ENCODE peak calls at places on chromosome 22, in four cellular contexts. P is activated T-cell treated with anti-CD3 and anti-CD28 coated beads, Interleukin-2, amount 50 U/mL, for 4 hours; F is tibial nerve; Y is PC-9. R is an unnamed sample.

GRCh38 chr22:49476176-49476575 is 351.5 kb downstream of the BRD1 start:
- DNase-seq in P (no peak), F (no peak), Y (no peak), R (no peak)

GRCh38 chr22:20781272-20781990 is 7.5 kb downstream of the SERPIND1 start:
- DNase-seq in Y (no peak), P (no peak), F (no peak), R (no peak)

GRCh38 chr22:24059121-24059520 is 48.0 kb downstream of the CABIN1 start:
- DNase-seq in Y (no peak), F (peak), P (no peak), R (no peak)

GRCh38 chr22:27988704-27989103 is 69.6 kb upstream of the PITPNB start:
- DNase-seq in F (no peak), Y (no peak), P (no peak), R (no peak)

GRCh38 chr22:35355744-35356420 is 25.0 kb upstream of the HMOX1 start:
- DNase-seq in Y (no peak), F (no peak), P (no peak), R (no peak)

GRCh38 chr22:38190581-38190980 is 9.0 kb upstream of the PLA2G6 start:
- DNase-seq in F (no peak), P (no peak), Y (peak), R (no peak)

GRCh38 chr22:20885557-20886323 is 26.9 kb downstream of the SNAP29 start:
- DNase-seq in F (peak), Y (peak), P (peak), R (peak)

GRCh38 chr22:46462726-46463371 is 74.6 kb downstream of the CELSR1 start:
- DNase-seq in Y (peak), P (no peak), F (no peak), R (no peak)

GRCh38 chr22:28245579-28246224 is 326.6 kb upstream of the PITPNB start:
- DNase-seq in Y (no peak), P (no peak), F (no peak), R (no peak)

GRCh38 chr22:22479999-22480532 is 28.5 kb downstream of the ZNF280B start:
- DNase-seq in P (no peak), F (no peak), Y (no peak), R (no peak)

GRCh38 chr22:45163074-45163416 is 680 bp upstream of the NUP50 start:
- DNase-seq in P (no peak), F (no peak), Y (peak), R (no peak)

GRCh38 chr22:31229402-31230140 is 17.5 kb downstream of the LIMK2 start:
- DNase-seq in P (no peak), Y (no peak), F (no peak), R (no peak)

GRCh38 chr22:17083811-17084540 is 824 bp upstream of the IL17RA start:
- DNase-seq in Y (no peak), P (no peak), F (no peak), R (peak)

GRCh38 chr22:37675930-37676571 is 615 bp downstream of the LGALS1 start:
- DNase-seq in Y (peak), F (no peak), P (no peak), R (peak)

GRCh38 chr22:43199541-43199940 is 12.6 kb upstream of the TTLL12 start:
- DNase-seq in F (no peak), P (no peak), Y (no peak), R (no peak)

GRCh38 chr22:24727218-24727851 is 47.2 kb downstream of the PIWIL3 start:
- DNase-seq in P (no peak), Y (peak), F (peak), R (no peak)

GRCh38 chr22:28817919-28818859 is 17.8 kb upstream of the XBP1 start:
- DNase-seq in F (no peak), Y (peak), P (no peak), R (peak)

GRCh38 chr22:31321421-31321820 is 24.7 kb downstream of the PATZ1 start:
- DNase-seq in P (no peak), F (no peak), Y (no peak), R (no peak)

GRCh38 chr22:32801436-32802290 is at the start of gene TIMP3:
- DNase-seq in F (peak), P (no peak), Y (peak), R (peak)

GRCh38 chr22:37740455-37741311 is 43.8 kb downstream of the TRIOBP start:
- DNase-seq in Y (no peak), P (no peak), F (no peak), R (no peak)

GRCh38 chr22:22113701-22114100 is 130.9 kb upstream of the VPREB1 start:
- DNase-seq in Y (no peak), F (no peak), P (no peak), R (no peak)

GRCh38 chr22:36015155-36015805 is 13.3 kb downstream of the RBFOX2 start:
- DNase-seq in F (no peak), Y (no peak), P (no peak), R (no peak)

GRCh38 chr22:23270212-23270733 is 90.0 kb downstream of the BCR start:
- DNase-seq in P (no peak), Y (no peak), F (no peak), R (no peak)

GRCh38 chr22:35761037-35761436 is 43.4 kb downstream of the APOL5 start:
- DNase-seq in Y (no peak), F (no peak), P (no peak), R (no peak)

GRCh38 chr22:23569716-23570115 is 10.4 kb downstream of the IGLL1 start:
- DNase-seq in F (no peak), Y (no peak), P (no peak), R (no peak)

GRCh38 chr22:22609271-22609670 is 35.1 kb upstream of the GGTLC2 start:
- DNase-seq in F (no peak), P (no peak), Y (no peak), R (no peak)

GRCh38 chr22:49968831-49969661 is 8.5 kb downstream of the PIM3 start:
- DNase-seq in Y (no peak), F (no peak), P (no peak), R (peak)

GRCh38 chr22:41917906-41918791 is 3.3 kb upstream of the SHISA8 start:
- DNase-seq in P (no peak), F (peak), Y (peak), R (no peak)

GRCh38 chr22:40560551-40560950 is 76.0 kb downstream of the MRTFA start:
- DNase-seq in P (no peak), F (no peak), Y (no peak), R (no peak)

GRCh38 chr22:41446057-41446501 is 522 bp downstream of the TOB2 start:
- DNase-seq in Y (no peak), F (no peak), P (no peak), R (peak)

GRCh38 chr22:40922484-40923303 is 28.5 kb upstream of the RBX1 start:
- DNase-seq in P (no peak), Y (peak), F (peak), R (no peak)

GRCh38 chr22:32535531-32536190 is 61.0 kb downstream of the FBXO7 start:
- DNase-seq in P (no peak), Y (no peak), F (no peak), R (no peak)

GRCh38 chr22:35972559-35972958 is 56.1 kb downstream of the RBFOX2 start:
- DNase-seq in P (no peak), F (no peak), Y (no peak), R (no peak)

GRCh38 chr22:38923463-38924196 is 33.8 kb upstream of the APOBEC3A start:
- DNase-seq in F (peak), P (no peak), Y (peak), R (peak)

GRCh38 chr22:45582236-45582954 is 79.7 kb downstream of the FBLN1 start:
- DNase-seq in P (no peak), F (no peak), Y (no peak), R (no peak)

GRCh38 chr22:21698430-21699329 is 32.9 kb downstream of the PPIL2 start:
- DNase-seq in Y (no peak), P (no peak), F (peak), R (no peak)

R was measured in upper lobe of right lung.